ENCODE peak calls at places on chromosomes 4 and X, in ten cellular contexts. O, T, P, X, F, L, S, Q, D and Z are unnamed samples.

GRCh38 chr4:108774809-108775530 is 12.1 kb upstream of the ETNPPL start:
- DNase-seq in X (no peak), F (no peak), O (no peak), D (no peak), T (no peak), L (no peak), S (no peak), P (no peak), Q (no peak), Z (no peak)

GRCh38 chr4:41257257-41257900 is 651 bp downstream of the UCHL1 start:
- DNase-seq in L (no peak), S (peak; percentile 20), Q (peak; percentile 41), X (no peak), P (no peak), T (peak; percentile 80), F (peak; percentile 55), D (peak; percentile 38), O (peak; percentile 18), Z (no peak)

GRCh38 chr4:166195101-166195500 is 322.1 kb downstream of the TLL1 start:
- DNase-seq in F (no peak), S (no peak), T (no peak), D (no peak), P (no peak), L (no peak), X (no peak), O (no peak), Q (no peak), Z (no peak)

GRCh38 chr4:149914521-149915115 is 99.0 kb upstream of the IQCM start:
- DNase-seq in Q (peak; percentile 73), F (peak; percentile 63), T (no peak), P (no peak), X (no peak), L (peak; percentile 26), D (no peak), S (no peak), O (peak; percentile 39), Z (peak; percentile 12)

GRCh38 chr4:182085051-182085480 is 158.1 kb upstream of the TENM3 start:
- DNase-seq in X (no peak), L (no peak), Q (no peak), O (peak; percentile 57), T (no peak), P (peak; percentile 73), D (no peak), F (no peak), S (no peak), Z (no peak)

GRCh38 chr4:108700358-108700757 is 50.0 kb downstream of the OSTC start:
- DNase-seq in T (no peak), O (no peak), X (no peak), S (no peak), F (peak; percentile 19), D (no peak), P (no peak), Q (no peak), L (peak; percentile 26), Z (peak; percentile 34)

GRCh38 chrX:104842646-104843045 is 276.6 kb downstream of the IL1RAPL2 start:
- DNase-seq in P (no peak), L (no peak), Q (no peak), O (no peak), T (no peak), X (no peak), F (no peak), S (no peak), D (no peak), Z (no peak)

GRCh38 chrX:109362101-109362500 is 119.8 kb downstream of the GUCY2F start:
- DNase-seq in L (no peak), F (no peak), T (no peak), S (no peak), P (no peak), O (no peak), Q (no peak), D (no peak), X (no peak), Z (no peak)

GRCh38 chr4:95027906-95028618 is 270.3 kb downstream of the BMPR1B start:
- DNase-seq in P (no peak), D (peak; percentile 83), F (no peak), T (no peak), S (no peak), L (no peak), X (no peak), Q (no peak), O (no peak), Z (no peak)